ENCODE peak calls at places on chromosomes 7 and 10, in ten cellular contexts. C is CD8-positive, alpha-beta memory T cell; T is mesendoderm; E is hepatic stellate cell; M is substantia nigra; F is stomach; L is NCI-H2107; O is left lobe of liver; R is GOT3; H is OCI-M1. K is an unnamed sample.

GRCh38 chr10:14603539-14604102 is 171.1 kb downstream of the FAM107B start:
- DNase-seq in M (no peak), H (no peak), O (no peak), C (no peak), E (peak), F (no peak), T (no peak), L (no peak), R (no peak), K (peak)

GRCh38 chr7:13821152-13821787 is 168.2 kb downstream of the ETV1 start:
- DNase-seq in F (no peak), E (no peak), L (no peak), T (no peak), H (no peak), M (no peak), R (no peak), O (no peak), C (no peak), K (no peak)

GRCh38 chr7:28078036-28078901 is 102.3 kb downstream of the JAZF1 start:
- DNase-seq in M (peak), T (no peak), O (no peak), L (peak), R (no peak), C (peak), E (no peak), H (peak), F (peak), K (no peak)

GRCh38 chr7:26410156-26410555 is 118.5 kb downstream of the SNX10 start:
- DNase-seq in E (no peak), L (peak), O (no peak), T (no peak), F (no peak), C (no peak), R (no peak), H (no peak), M (no peak), K (no peak)

GRCh38 chr10:131202964-131203363 is 108.6 kb downstream of the TCERG1L start:
- DNase-seq in M (no peak), L (no peak), H (no peak), R (no peak), F (peak), T (no peak), E (no peak), O (peak), C (no peak), K (no peak)

GRCh38 chr7:121529003-121529402 is 132.9 kb upstream of the FAM3C start:
- DNase-seq in M (no peak), R (no peak), F (no peak), C (no peak), T (no peak), E (no peak), H (no peak), O (no peak), L (no peak), K (no peak)

GRCh38 chr10:104317195-104318095 is 20.8 kb downstream of the ITPRIP start:
- DNase-seq in T (peak), E (peak), C (no peak), M (no peak), F (no peak), R (no peak), H (no peak), L (no peak), O (no peak), K (no peak)

GRCh38 chr7:33779216-33779615 is 126.1 kb upstream of the BMPER start:
- DNase-seq in F (no peak), T (peak), E (no peak), C (no peak), O (no peak), M (no peak), R (no peak), H (no peak), L (no peak), K (no peak)

GRCh38 chr7:139739863-139740597 is 37.8 kb downstream of the HIPK2 start:
- DNase-seq in F (peak), O (peak), E (no peak), H (no peak), C (no peak), M (peak), R (no peak), T (no peak), L (peak), K (no peak)

K was measured in left colon.